ENCODE peak calls at places on chromosomes 3 and 15, in four cellular contexts. R, L, A and B are unnamed samples.

GRCh38 chr3:143973352-143974021 is 1.9 kb downstream of the DIPK2A start:
- DNase-seq in A (no peak), R (no peak), L (no peak), B (peak)

GRCh38 chr3:105365171-105365535 is 1.6 kb upstream of the ALCAM start:
- DNase-seq in A (no peak), L (no peak), R (no peak), B (peak)

GRCh38 chr15:98648654-98649537 is 557 bp downstream of the IGF1R start:
- DNase-seq in R (peak), L (peak), A (peak), B (peak)

GRCh38 chr3:193744048-193744821 is 151.2 kb downstream of the OPA1 start:
- DNase-seq in R (no peak), A (no peak), L (no peak), B (peak)

GRCh38 chr3:80060664-80061063 is 292.9 kb upstream of the ROBO1 start:
- DNase-seq in R (no peak), A (no peak), L (no peak), B (no peak)

GRCh38 chr3:184002469-184002868 is 15.2 kb downstream of the ABCC5 start:
- DNase-seq in L (no peak), R (no peak), A (no peak), B (no peak)

GRCh38 chr3:69181592-69182211 is 59.3 kb upstream of the LMOD3 start:
- DNase-seq in A (no peak), L (peak), R (no peak), B (no peak)

GRCh38 chr3:57556459-57557087 is 499 bp downstream of the PDE12 start:
- DNase-seq in R (peak), L (no peak), A (no peak), B (peak)

GRCh38 chr3:48851407-48851806 is 3.7 kb upstream of the PRKAR2A start:
- DNase-seq in L (peak), R (no peak), A (no peak), B (peak)

GRCh38 chr3:65583203-65583602 is 455.5 kb downstream of the MAGI1 start:
- DNase-seq in R (no peak), A (no peak), L (no peak), B (no peak)

GRCh38 chr3:17771177-17772048 is 29.0 kb upstream of the TBC1D5 start:
- DNase-seq in A (no peak), R (no peak), L (no peak), B (no peak)

GRCh38 chr15:36422631-36423030 is 156.8 kb upstream of the CDIN1 start:
- DNase-seq in A (no peak), L (no peak), R (no peak), B (no peak)

GRCh38 chr15:28086175-28086703 is 12.9 kb downstream of the OCA2 start:
- DNase-seq in L (peak), R (peak), A (peak), B (peak)

GRCh38 chr3:41339758-41340157 is 140.5 kb downstream of the CTNNB1 start:
- DNase-seq in L (no peak), A (no peak), R (no peak), B (no peak)